ENCODE peak calls at places on chromosomes 5 and 9, in ten cellular contexts. One of them, this sample, is unnamed.

GRCh38 chr9:98175013-98175679 is 17.3 kb downstream of the CORO2A start:
- DNase-seq in brain microvascular endothelial cell: no peak
- DNase-seq in spleen: no peak
- DNase-seq in nephron progenitor cell: peak
- DNase-seq in progenitor cell of endocrine pancreas: no peak
- DNase-seq in heart right ventricle: no peak
- DNase-seq in GM13976: no peak
- DNase-seq in mesothelial cell of epicardium: no peak
- DNase-seq in astrocyte of the spinal cord: no peak
- DNase-seq in cardiac fibroblast: no peak
- DNase-seq in this sample: no peak

GRCh38 chr5:168585119-168585912 is 6.1 kb upstream of the PANK3 start:
- DNase-seq in heart right ventricle: no peak
- DNase-seq in mesothelial cell of epicardium: no peak
- DNase-seq in progenitor cell of endocrine pancreas: no peak
- DNase-seq in brain microvascular endothelial cell: no peak
- DNase-seq in nephron progenitor cell: no peak
- DNase-seq in GM13976: no peak
- DNase-seq in cardiac fibroblast: no peak
- DNase-seq in spleen: no peak
- DNase-seq in astrocyte of the spinal cord: no peak
- DNase-seq in this sample: no peak

GRCh38 chr5:39437469-39437868 is 12.7 kb upstream of the DAB2 start:
- DNase-seq in spleen: no peak
- DNase-seq in progenitor cell of endocrine pancreas: no peak
- DNase-seq in cardiac fibroblast: no peak
- DNase-seq in mesothelial cell of epicardium: no peak
- DNase-seq in astrocyte of the spinal cord: no peak
- DNase-seq in brain microvascular endothelial cell: no peak
- DNase-seq in GM13976: no peak
- DNase-seq in heart right ventricle: no peak
- DNase-seq in nephron progenitor cell: no peak
- DNase-seq in this sample: peak

GRCh38 chr9:22103650-22104575 is 94.8 kb upstream of the CDKN2B start:
- DNase-seq in heart right ventricle: no peak
- DNase-seq in cardiac fibroblast: peak
- DNase-seq in progenitor cell of endocrine pancreas: no peak
- DNase-seq in mesothelial cell of epicardium: no peak
- DNase-seq in nephron progenitor cell: no peak
- DNase-seq in astrocyte of the spinal cord: peak
- DNase-seq in brain microvascular endothelial cell: peak
- DNase-seq in spleen: no peak
- DNase-seq in GM13976: no peak
- DNase-seq in this sample: peak

GRCh38 chr5:72541501-72542235 is 34.5 kb upstream of the ZNF366 start:
- DNase-seq in nephron progenitor cell: peak
- DNase-seq in cardiac fibroblast: no peak
- DNase-seq in spleen: no peak
- DNase-seq in heart right ventricle: no peak
- DNase-seq in astrocyte of the spinal cord: no peak
- DNase-seq in mesothelial cell of epicardium: no peak
- DNase-seq in progenitor cell of endocrine pancreas: no peak
- DNase-seq in brain microvascular endothelial cell: no peak
- DNase-seq in GM13976: no peak
- DNase-seq in this sample: no peak

GRCh38 chr9:73152953-73153352 is 1.3 kb downstream of the ANXA1 start:
- DNase-seq in spleen: no peak
- DNase-seq in mesothelial cell of epicardium: no peak
- DNase-seq in astrocyte of the spinal cord: no peak
- DNase-seq in nephron progenitor cell: no peak
- DNase-seq in progenitor cell of endocrine pancreas: no peak
- DNase-seq in brain microvascular endothelial cell: no peak
- DNase-seq in heart right ventricle: no peak
- DNase-seq in cardiac fibroblast: no peak
- DNase-seq in GM13976: no peak
- DNase-seq in this sample: no peak

GRCh38 chr5:14108170-14108996 is 34.8 kb upstream of the TRIO start:
- DNase-seq in astrocyte of the spinal cord: peak
- DNase-seq in GM13976: peak
- DNase-seq in nephron progenitor cell: peak
- DNase-seq in progenitor cell of endocrine pancreas: peak
- DNase-seq in heart right ventricle: peak
- DNase-seq in spleen: no peak
- DNase-seq in brain microvascular endothelial cell: peak
- DNase-seq in cardiac fibroblast: peak
- DNase-seq in mesothelial cell of epicardium: peak
- DNase-seq in this sample: peak

GRCh38 chr9:12785251-12785880 is 10.5 kb downstream of the LURAP1L start:
- DNase-seq in GM13976: no peak
- DNase-seq in spleen: no peak
- DNase-seq in mesothelial cell of epicardium: no peak
- DNase-seq in heart right ventricle: no peak
- DNase-seq in brain microvascular endothelial cell: peak
- DNase-seq in nephron progenitor cell: no peak
- DNase-seq in astrocyte of the spinal cord: peak
- DNase-seq in progenitor cell of endocrine pancreas: no peak
- DNase-seq in cardiac fibroblast: peak
- DNase-seq in this sample: peak

GRCh38 chr5:94890907-94891306 is 272.4 kb downstream of the SLF1 start:
- DNase-seq in cardiac fibroblast: no peak
- DNase-seq in nephron progenitor cell: no peak
- DNase-seq in GM13976: no peak
- DNase-seq in heart right ventricle: no peak
- DNase-seq in astrocyte of the spinal cord: no peak
- DNase-seq in brain microvascular endothelial cell: no peak
- DNase-seq in progenitor cell of endocrine pancreas: no peak
- DNase-seq in mesothelial cell of epicardium: no peak
- DNase-seq in spleen: no peak
- DNase-seq in this sample: no peak

GRCh38 chr5:94891565-94892362 is 273.3 kb downstream of the SLF1 start:
- DNase-seq in cardiac fibroblast: no peak
- DNase-seq in mesothelial cell of epicardium: no peak
- DNase-seq in progenitor cell of endocrine pancreas: no peak
- DNase-seq in brain microvascular endothelial cell: no peak
- DNase-seq in heart right ventricle: no peak
- DNase-seq in nephron progenitor cell: no peak
- DNase-seq in astrocyte of the spinal cord: no peak
- DNase-seq in GM13976: no peak
- DNase-seq in spleen: no peak
- DNase-seq in this sample: no peak

GRCh38 chr5:94888674-94889073 is 270.2 kb downstream of the SLF1 start:
- DNase-seq in progenitor cell of endocrine pancreas: no peak
- DNase-seq in astrocyte of the spinal cord: no peak
- DNase-seq in brain microvascular endothelial cell: no peak
- DNase-seq in nephron progenitor cell: no peak
- DNase-seq in GM13976: no peak
- DNase-seq in heart right ventricle: no peak
- DNase-seq in mesothelial cell of epicardium: no peak
- DNase-seq in cardiac fibroblast: no peak
- DNase-seq in spleen: no peak
- DNase-seq in this sample: peak

DNA sequence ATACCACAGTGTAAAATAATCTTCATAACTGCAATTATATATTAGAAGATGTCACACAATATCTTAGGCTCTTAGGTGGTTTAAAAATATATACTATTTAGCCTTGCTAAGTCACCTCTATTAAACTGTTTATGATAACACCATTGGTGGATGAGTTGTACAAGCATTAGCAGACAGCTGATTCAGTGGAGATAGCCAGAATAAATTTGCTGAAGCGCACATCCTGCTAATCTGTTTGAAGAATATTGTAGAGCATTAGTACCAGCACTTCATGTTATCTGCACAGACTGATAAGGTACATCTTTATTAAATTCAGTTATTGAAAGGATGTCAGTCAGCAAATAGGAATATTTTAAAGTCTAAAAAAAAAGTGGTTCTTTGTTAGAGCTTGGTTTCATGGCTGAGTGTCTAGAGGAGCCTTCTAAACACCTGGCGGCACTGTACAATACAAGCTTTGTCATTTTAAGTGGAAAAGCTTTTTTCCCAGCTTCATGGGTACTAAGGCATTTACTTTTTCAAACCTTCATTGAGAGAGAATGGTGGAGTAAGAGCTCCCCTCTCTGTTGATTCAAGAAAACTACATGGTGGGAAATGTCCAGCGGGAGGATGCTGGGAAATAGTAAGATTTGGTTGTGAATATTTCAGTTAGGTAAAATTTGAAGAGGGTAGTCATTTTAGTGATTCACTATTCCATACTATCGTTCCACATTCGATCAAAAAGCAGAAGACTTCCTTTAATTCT is 275.1 kb downstream of the SLF1 start:
- DNase-seq in heart right ventricle: no peak
- DNase-seq in cardiac fibroblast: peak
- DNase-seq in nephron progenitor cell: no peak
- DNase-seq in spleen: no peak
- DNase-seq in GM13976: no peak
- DNase-seq in progenitor cell of endocrine pancreas: no peak
- DNase-seq in astrocyte of the spinal cord: peak
- DNase-seq in mesothelial cell of epicardium: no peak
- DNase-seq in brain microvascular endothelial cell: no peak
- DNase-seq in this sample: peak
- TF ChIP-seq CTCF in heart right ventricle: no peak
- TF ChIP-seq CTCF in cardiac fibroblast: peak
- TF ChIP-seq CTCF in nephron progenitor cell: peak
- TF ChIP-seq CTCF in spleen: no peak
- TF ChIP-seq CTCF in GM13976: no peak
- TF ChIP-seq CTCF in progenitor cell of endocrine pancreas: peak
- TF ChIP-seq CTCF in astrocyte of the spinal cord: peak
- TF ChIP-seq CTCF in mesothelial cell of epicardium: no peak
- TF ChIP-seq CTCF in brain microvascular endothelial cell: peak
- TF ChIP-seq CTCF in this sample: peak

GRCh38 chr9:19643875-19644274 is 145.0 kb downstream of the SLC24A2 start:
- DNase-seq in GM13976: no peak
- DNase-seq in nephron progenitor cell: no peak
- DNase-seq in mesothelial cell of epicardium: no peak
- DNase-seq in cardiac fibroblast: no peak
- DNase-seq in astrocyte of the spinal cord: no peak
- DNase-seq in spleen: no peak
- DNase-seq in brain microvascular endothelial cell: no peak
- DNase-seq in heart right ventricle: no peak
- DNase-seq in progenitor cell of endocrine pancreas: no peak
- DNase-seq in this sample: peak

GRCh38 chr9:19640023-19640422 is 148.8 kb downstream of the SLC24A2 start:
- DNase-seq in astrocyte of the spinal cord: no peak
- DNase-seq in nephron progenitor cell: no peak
- DNase-seq in brain microvascular endothelial cell: no peak
- DNase-seq in heart right ventricle: no peak
- DNase-seq in progenitor cell of endocrine pancreas: no peak
- DNase-seq in GM13976: no peak
- DNase-seq in spleen: no peak
- DNase-seq in cardiac fibroblast: no peak
- DNase-seq in mesothelial cell of epicardium: no peak
- DNase-seq in this sample: no peak

GRCh38 chr9:19637084-19637483 is 151.8 kb downstream of the SLC24A2 start:
- DNase-seq in cardiac fibroblast: no peak
- DNase-seq in spleen: no peak
- DNase-seq in GM13976: no peak
- DNase-seq in nephron progenitor cell: no peak
- DNase-seq in brain microvascular endothelial cell: no peak
- DNase-seq in astrocyte of the spinal cord: no peak
- DNase-seq in mesothelial cell of epicardium: no peak
- DNase-seq in progenitor cell of endocrine pancreas: no peak
- DNase-seq in heart right ventricle: no peak
- DNase-seq in this sample: no peak

GRCh38 chr9:19641046-19641445 is 147.8 kb downstream of the SLC24A2 start:
- DNase-seq in heart right ventricle: no peak
- DNase-seq in mesothelial cell of epicardium: no peak
- DNase-seq in GM13976: peak
- DNase-seq in astrocyte of the spinal cord: no peak
- DNase-seq in progenitor cell of endocrine pancreas: no peak
- DNase-seq in brain microvascular endothelial cell: no peak
- DNase-seq in spleen: no peak
- DNase-seq in cardiac fibroblast: peak
- DNase-seq in nephron progenitor cell: no peak
- DNase-seq in this sample: no peak

DNA sequence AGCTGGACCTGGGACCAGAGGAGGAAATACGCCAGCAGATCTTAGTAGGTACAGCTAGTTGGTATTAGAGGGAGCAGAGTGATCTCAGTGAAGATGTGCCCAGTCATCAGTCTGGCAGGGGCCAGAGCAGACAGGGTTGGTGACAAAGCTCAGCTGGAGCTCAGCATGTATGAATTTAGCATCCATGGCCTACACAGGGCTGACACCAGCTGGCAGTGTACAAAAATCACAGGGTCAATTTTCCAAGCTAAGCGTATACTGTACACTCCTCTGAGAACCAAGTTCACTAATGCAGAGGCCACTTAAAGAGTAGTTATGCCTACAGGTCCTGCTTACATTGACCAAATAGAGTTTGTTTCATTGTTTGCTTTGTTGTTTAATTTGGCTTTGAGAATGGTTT is 146.6 kb downstream of the SLC24A2 start:
- DNase-seq in brain microvascular endothelial cell: no peak
- DNase-seq in cardiac fibroblast: peak
- DNase-seq in progenitor cell of endocrine pancreas: no peak
- DNase-seq in heart right ventricle: no peak
- DNase-seq in mesothelial cell of epicardium: no peak
- DNase-seq in nephron progenitor cell: no peak
- DNase-seq in spleen: no peak
- DNase-seq in GM13976: no peak
- DNase-seq in astrocyte of the spinal cord: no peak
- DNase-seq in this sample: no peak
- TF ChIP-seq CTCF in brain microvascular endothelial cell: no peak
- TF ChIP-seq CTCF in cardiac fibroblast: no peak
- TF ChIP-seq CTCF in progenitor cell of endocrine pancreas: no peak
- TF ChIP-seq CTCF in heart right ventricle: no peak
- TF ChIP-seq CTCF in mesothelial cell of epicardium: no peak
- TF ChIP-seq CTCF in nephron progenitor cell: no peak
- TF ChIP-seq CTCF in spleen: no peak
- TF ChIP-seq CTCF in GM13976: no peak
- TF ChIP-seq CTCF in astrocyte of the spinal cord: no peak
- TF ChIP-seq CTCF in this sample: peak

DNA sequence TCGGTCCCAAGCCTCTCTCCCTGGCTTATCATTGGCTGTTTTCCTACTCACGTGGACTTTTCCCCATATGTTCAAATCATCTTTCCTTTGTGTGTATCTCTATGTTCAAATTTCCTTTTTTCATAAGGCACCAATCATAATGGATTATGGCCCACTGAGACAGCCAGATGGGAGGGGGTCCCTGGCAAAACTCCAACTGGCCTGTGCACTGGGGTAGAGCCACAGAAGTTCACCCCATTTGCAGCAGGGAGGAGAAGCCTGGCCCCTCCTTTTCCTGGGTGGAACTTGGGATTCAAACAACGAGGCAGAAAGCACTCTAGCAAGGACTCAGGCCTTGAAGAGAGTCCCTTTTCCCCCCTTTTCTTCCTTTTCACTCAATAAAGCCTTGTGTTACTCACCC is 362.4 kb downstream of the CDH18 start:
- DNase-seq in brain microvascular endothelial cell: no peak
- DNase-seq in nephron progenitor cell: no peak
- DNase-seq in astrocyte of the spinal cord: no peak
- DNase-seq in mesothelial cell of epicardium: no peak
- DNase-seq in cardiac fibroblast: no peak
- DNase-seq in GM13976: no peak
- DNase-seq in heart right ventricle: no peak
- DNase-seq in progenitor cell of endocrine pancreas: no peak
- DNase-seq in spleen: no peak
- DNase-seq in this sample: no peak
- TF ChIP-seq CTCF in brain microvascular endothelial cell: no peak
- TF ChIP-seq CTCF in nephron progenitor cell: no peak
- TF ChIP-seq CTCF in astrocyte of the spinal cord: no peak
- TF ChIP-seq CTCF in mesothelial cell of epicardium: no peak
- TF ChIP-seq CTCF in cardiac fibroblast: no peak
- TF ChIP-seq CTCF in GM13976: no peak
- TF ChIP-seq CTCF in heart right ventricle: no peak
- TF ChIP-seq CTCF in progenitor cell of endocrine pancreas: no peak
- TF ChIP-seq CTCF in spleen: no peak
- TF ChIP-seq CTCF in this sample: no peak

GRCh38 chr9:1018121-1018520 is 32.0 kb upstream of the DMRT2 start:
- DNase-seq in brain microvascular endothelial cell: no peak
- DNase-seq in progenitor cell of endocrine pancreas: no peak
- DNase-seq in astrocyte of the spinal cord: no peak
- DNase-seq in mesothelial cell of epicardium: no peak
- DNase-seq in spleen: no peak
- DNase-seq in nephron progenitor cell: peak
- DNase-seq in cardiac fibroblast: peak
- DNase-seq in GM13976: no peak
- DNase-seq in heart right ventricle: no peak
- DNase-seq in this sample: peak
- TF ChIP-seq CTCF in brain microvascular endothelial cell: no peak
- TF ChIP-seq CTCF in progenitor cell of endocrine pancreas: peak
- TF ChIP-seq CTCF in astrocyte of the spinal cord: no peak
- TF ChIP-seq CTCF in mesothelial cell of epicardium: no peak
- TF ChIP-seq CTCF in spleen: no peak
- TF ChIP-seq CTCF in nephron progenitor cell: peak
- TF ChIP-seq CTCF in cardiac fibroblast: peak
- TF ChIP-seq CTCF in GM13976: no peak
- TF ChIP-seq CTCF in heart right ventricle: no peak
- TF ChIP-seq CTCF in this sample: peak